ENCODE peak calls at places on chromosomes 4 and X, in four cellular contexts. L is fibroblast of lung, M is thyroid gland, P is HCT116. O is an unnamed sample.

GRCh38 chr4:169934794-169935400 is 91.3 kb downstream of the MFAP3L start:
- DNase-seq in L (no peak), M (no peak), P (no peak), O (no peak)

GRCh38 chr4:121799208-121799823 is 1.8 kb upstream of the EXOSC9 start:
- DNase-seq in L (no peak), M (no peak), P (no peak), O (no peak)

GRCh38 chr4:54683616-54684346 is 26.0 kb downstream of the KIT start:
- DNase-seq in L (peak), M (peak), P (peak), O (peak)

GRCh38 chr4:182277402-182277801 is 34.2 kb downstream of the TENM3 start:
- DNase-seq in L (no peak), M (no peak), P (no peak), O (no peak)

GRCh38 chr4:1992468-1993168 is 16.2 kb downstream of the NELFA start:
- DNase-seq in L (no peak), M (no peak), P (no peak), O (no peak)

GRCh38 chr4:40205259-40206198 is 8.7 kb downstream of the RHOH start:
- DNase-seq in L (no peak), M (no peak), P (no peak), O (no peak)

GRCh38 chr4:165556383-165556782 is 177.6 kb downstream of the CPE start:
- DNase-seq in L (no peak), M (no peak), P (no peak), O (peak)

GRCh38 chrX:101462892-101463291 is 22.4 kb upstream of the ARMCX4 start:
- DNase-seq in L (peak), M (no peak), P (peak), O (peak)

GRCh38 chrX:136196691-136197155 is 49.4 kb downstream of the FHL1 start:
- DNase-seq in L (no peak), M (no peak), P (no peak), O (no peak)

GRCh38 chr4:8194306-8195242 is 4.5 kb upstream of the SH3TC1 start:
- DNase-seq in L (no peak), M (peak), P (no peak), O (no peak)

GRCh38 chr4:89324671-89325070 is 17.1 kb upstream of the GPRIN3 start:
- DNase-seq in L (no peak), M (no peak), P (no peak), O (peak)

GRCh38 chrX:102832661-102833060 is 104.4 kb upstream of the RAB40AL start:
- DNase-seq in L (peak), M (peak), P (no peak), O (peak)

GRCh38 chrX:44422631-44423030 is 79.2 kb upstream of the EFHC2 start:
- DNase-seq in L (no peak), M (no peak), P (no peak), O (no peak)

GRCh38 chr4:6387946-6388345 is 84.5 kb downstream of the PPP2R2C start:
- DNase-seq in L (no peak), M (no peak), P (no peak), O (no peak)

GRCh38 chr4:156803056-156803455 is 168.5 kb downstream of the PDGFC start:
- DNase-seq in L (peak), M (no peak), P (no peak), O (no peak)

GRCh38 chr4:38948551-38948950 is 80.9 kb downstream of the FAM114A1 start:
- DNase-seq in L (peak), M (no peak), P (no peak), O (peak)

GRCh38 chrX:48918644-48919340 is at the start of gene PIM2:
- DNase-seq in L (peak), M (peak), P (peak), O (peak)

GRCh38 chr4:2250764-2251072 is 8.8 kb upstream of the HAUS3 start:
- DNase-seq in L (no peak), M (no peak), P (no peak), O (no peak)

GRCh38 chr4:181957088-181957487 is 286.1 kb upstream of the TENM3 start:
- DNase-seq in L (peak), M (peak), P (no peak), O (peak)

GRCh38 chr4:1763550-1764080 is 29.5 kb upstream of the FGFR3 start:
- DNase-seq in L (peak), M (peak), P (no peak), O (peak)

GRCh38 chrX:14832591-14832990 is 40.3 kb downstream of the FANCB start:
- DNase-seq in L (peak), M (no peak), P (no peak), O (peak)

GRCh38 chrX:155662297-155662696 is 49.5 kb upstream of the TMLHE start:
- DNase-seq in L (no peak), M (no peak), P (no peak), O (peak)

DNA sequence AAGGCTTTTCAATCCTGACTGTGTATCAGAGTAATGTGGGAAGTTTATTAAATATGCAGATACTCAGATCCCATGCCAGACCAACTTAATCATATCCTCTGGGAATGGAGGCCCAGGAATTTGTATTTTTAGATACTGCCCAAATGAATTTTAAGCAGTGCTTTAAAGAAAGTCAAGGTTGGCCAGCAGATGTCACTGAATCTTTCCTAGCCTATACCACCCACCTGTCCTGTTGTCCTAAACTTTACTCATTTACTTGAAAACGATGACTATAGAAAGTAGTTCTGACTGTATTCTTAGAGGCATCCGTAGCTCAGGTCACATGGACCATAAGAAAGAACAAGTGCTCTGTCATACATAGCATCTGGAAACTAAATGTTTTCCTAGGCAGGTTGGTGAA is 79.9 kb downstream of the AMOT start:
- DNase-seq in L (peak), M (no peak), P (no peak), O (no peak)
- TF ChIP-seq CTCF in L (no peak), M (no peak), P (no peak), O (no peak)

DNA sequence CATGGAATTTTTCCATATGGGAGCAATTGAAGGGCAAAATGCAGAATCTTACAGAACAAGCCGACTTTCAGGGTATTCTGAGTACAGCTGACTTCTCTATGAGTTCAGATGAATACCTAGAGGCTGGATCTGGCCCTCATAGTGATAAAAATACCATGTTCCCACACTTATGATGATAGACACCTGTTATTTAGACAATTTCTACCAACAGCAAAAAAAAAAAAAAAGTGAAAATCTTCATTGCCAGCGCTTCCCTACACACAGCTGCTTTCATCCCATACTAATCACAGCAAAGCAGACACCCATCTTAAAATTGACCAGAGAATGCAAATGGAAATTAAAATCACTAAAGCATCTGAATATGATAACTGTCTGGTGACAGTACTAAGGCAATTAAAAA is 132.1 kb upstream of the ADGRL3 start:
- DNase-seq in L (no peak), M (no peak), P (no peak), O (no peak)
- H3K4me3 ChIP-seq in L (no peak), M (no peak), P (no peak), O (no peak)

DNA sequence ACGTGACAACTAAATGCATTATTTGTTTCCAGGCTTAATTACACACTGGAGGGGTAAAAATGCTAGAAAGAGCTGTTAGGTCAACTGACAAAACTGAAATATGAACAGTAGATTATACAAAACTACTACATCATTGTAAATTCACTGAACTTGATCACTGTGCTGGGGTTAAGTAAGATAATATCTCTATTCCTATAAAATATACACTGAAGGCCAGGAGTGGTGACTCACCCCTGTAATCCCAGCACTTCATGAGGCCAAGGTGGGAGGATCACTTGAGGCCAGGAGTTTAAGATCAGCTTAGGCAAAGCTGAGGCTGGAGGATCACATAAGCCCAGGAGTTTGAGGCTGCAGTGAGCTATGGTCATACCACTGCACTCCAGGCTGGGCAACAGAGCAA is 31.8 kb upstream of the NKX6-1 start:
- DNase-seq in L (peak), M (no peak), P (no peak), O (peak)
- TF ChIP-seq CTCF in L (no peak), M (no peak), P (no peak), O (no peak)

DNA sequence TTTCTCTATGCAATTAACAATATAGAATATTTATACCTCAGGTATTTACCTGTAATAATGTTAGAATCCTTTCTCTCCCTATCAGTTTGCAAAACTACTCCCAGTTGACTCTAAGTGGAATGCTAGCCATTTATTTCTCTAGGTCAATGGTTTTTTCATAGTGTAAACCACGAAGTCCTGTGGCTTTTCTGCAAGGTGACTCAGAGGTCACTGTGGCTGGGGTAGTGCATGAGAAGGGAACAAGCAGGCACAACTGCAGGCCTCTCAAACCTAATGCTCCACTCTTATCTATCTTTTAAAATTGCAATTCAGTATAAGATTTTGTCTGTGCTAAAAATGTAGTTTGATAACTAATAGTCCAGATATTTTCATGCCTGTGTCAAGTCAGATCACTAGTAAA is 159.4 kb downstream of the ANTXR2 start:
- DNase-seq in L (peak), M (no peak), P (no peak), O (peak)
- H3K4me3 ChIP-seq in L (no peak), M (no peak), P (no peak), O (no peak)

DNA sequence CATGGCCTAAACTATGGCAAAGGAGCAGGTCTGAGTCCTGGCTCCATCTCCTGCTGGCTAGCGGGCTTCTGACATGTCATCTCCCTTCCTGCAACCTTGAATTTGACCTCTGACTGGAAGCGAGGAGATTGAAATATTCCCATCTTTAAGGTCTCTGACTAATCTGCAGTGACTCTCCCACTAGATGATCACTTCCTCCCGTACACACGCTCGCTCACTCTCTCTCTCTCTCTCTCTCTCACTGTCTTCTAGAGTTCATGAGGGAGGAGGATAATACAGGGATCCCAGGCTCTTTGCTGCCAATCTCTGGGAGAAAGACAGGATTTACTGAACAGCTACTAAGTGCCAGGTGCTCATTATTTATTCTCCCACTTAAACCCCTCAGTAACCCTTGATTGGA is 193.7 kb upstream of the C1QTNF7 start:
- DNase-seq in L (peak), M (no peak), P (no peak), O (peak)
- TF ChIP-seq CTCF in L (no peak), M (no peak), P (no peak), O (no peak)

GRCh38 chr4:141643557-141643956 is 7.2 kb downstream of the IL15 start:
- DNase-seq in L (peak), M (no peak), P (peak), O (no peak)

GRCh38 chr4:141642068-141642467 is 5.7 kb downstream of the IL15 start:
- DNase-seq in L (no peak), M (no peak), P (no peak), O (no peak)

GRCh38 chr4:141637565-141637964 is 1.2 kb downstream of the IL15 start:
- DNase-seq in L (peak), M (no peak), P (no peak), O (peak)

GRCh38 chr4:141642711-141643110 is 6.3 kb downstream of the IL15 start:
- DNase-seq in L (no peak), M (no peak), P (no peak), O (no peak)

DNA sequence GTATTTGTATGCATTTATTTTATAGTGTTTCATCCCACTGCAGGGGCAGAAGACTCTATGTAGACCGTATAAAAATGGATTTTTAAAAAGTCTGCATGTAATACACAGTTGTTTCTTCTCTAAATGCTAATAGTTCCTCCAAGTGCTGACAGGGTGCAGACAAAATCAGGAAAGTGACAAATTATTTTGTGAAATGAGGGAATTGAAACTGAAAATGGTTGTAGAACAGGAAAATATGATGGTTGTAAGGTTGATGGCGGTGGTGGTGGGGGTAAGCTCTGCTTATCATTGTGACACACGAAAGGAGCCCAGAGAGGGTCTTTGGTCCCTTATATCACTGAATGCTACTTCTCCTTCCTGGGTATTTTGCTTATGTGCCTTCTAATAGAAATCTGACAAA is 4.3 kb downstream of the IL15 start:
- DNase-seq in L (no peak), M (no peak), P (no peak), O (no peak)
- H3K4me3 ChIP-seq in L (no peak), M (no peak), P (no peak), O (no peak)

DNA sequence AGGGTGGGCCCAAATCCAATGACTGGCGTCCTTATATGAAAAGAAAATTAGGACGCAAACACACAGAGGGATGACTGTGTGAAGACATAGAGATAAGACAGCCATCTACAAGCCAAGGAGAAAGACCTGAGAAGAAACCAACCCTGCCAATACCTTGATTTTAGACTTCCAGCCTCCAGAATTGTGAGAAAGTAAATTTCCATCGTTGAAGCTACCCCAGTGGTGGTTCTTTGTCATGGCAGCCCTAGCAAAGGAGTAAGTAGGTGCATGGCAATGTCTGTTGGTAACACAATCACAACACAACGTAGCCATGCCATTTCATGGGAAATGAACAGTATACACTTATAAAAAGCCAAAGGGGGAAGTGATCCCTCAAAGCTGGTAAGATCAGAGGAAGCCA is 25.3 kb downstream of the SMIM20 start:
- DNase-seq in L (no peak), M (no peak), P (no peak), O (no peak)
- TF ChIP-seq CTCF in L (no peak), M (no peak), P (peak), O (peak)

GRCh38 chrX:53045002-53045401 is 3.6 kb upstream of the GPR173 start:
- DNase-seq in L (no peak), M (no peak), P (no peak), O (no peak)

GRCh38 chrX:53047228-53047627 is 1.4 kb upstream of the GPR173 start:
- DNase-seq in L (peak), M (no peak), P (no peak), O (peak)

GRCh38 chrX:53050841-53051240 is 2.3 kb downstream of the GPR173 start:
- DNase-seq in L (peak), M (no peak), P (no peak), O (peak)

GRCh38 chrX:53048169-53049126 is at the start of gene GPR173:
- DNase-seq in L (peak), M (no peak), P (no peak), O (peak)

DNA sequence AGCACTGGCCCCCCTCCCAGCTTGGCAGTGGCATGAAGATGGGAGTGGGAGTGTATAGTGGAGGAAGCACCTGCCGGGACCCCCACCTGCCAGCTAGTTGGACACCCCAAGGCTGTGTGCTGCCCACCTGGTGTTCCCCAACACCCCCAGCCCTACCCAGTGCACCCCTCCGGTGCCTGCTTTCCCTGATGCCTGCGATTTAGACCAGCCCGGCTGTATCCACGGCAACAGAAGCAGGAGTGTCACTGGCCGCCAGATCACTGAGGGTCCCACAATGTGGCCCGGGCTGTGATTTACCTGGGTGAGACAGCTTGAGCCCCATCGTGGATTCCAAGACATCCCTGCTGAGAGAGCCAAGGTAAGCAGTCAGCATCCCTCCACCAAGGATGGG is 533 bp downstream of the GPR173 start:
- DNase-seq in L (no peak), M (no peak), P (no peak), O (no peak)
- H3K4me3 ChIP-seq in L (peak), M (no peak), P (peak), O (peak)